ENCODE peak calls at places on chromosomes 11 and 22, in five cellular contexts. L is kidney, R is thyroid gland, U is Peyer's patch, W is mammary epithelial cell. P is an unnamed sample. For H3K9me3, the result is how much of the 10 kb centered on the place peaks cover.

GRCh38 chr11:83583953-83584352 is 297.8 kb upstream of the CCDC90B start:
- DNase-seq in L (no peak), R (no peak), U (no peak), W (peak), P (no peak)

GRCh38 chr11:115501504-115501894 is 2.7 kb downstream of the CADM1 start:
- DNase-seq in L (no peak), R (no peak), U (no peak), W (no peak), P (no peak)

GRCh38 chr22:27794244-27794643 is 7.3 kb downstream of the MN1 start:
- DNase-seq in L (peak), R (no peak), U (no peak), W (no peak), P (no peak)

GRCh38 chr11:34235189-34235588 is 122.6 kb downstream of the ABTB2 start:
- DNase-seq in L (no peak), R (no peak), U (no peak), W (no peak), P (no peak)

GRCh38 chr11:82703796-82704195 is 29.9 kb downstream of the FAM181B start:
- DNase-seq in L (no peak), R (no peak), U (no peak), W (peak), P (no peak)

GRCh38 chr11:134224710-134225662 is 515 bp downstream of the VPS26B start:
- DNase-seq in L (peak), R (peak), U (peak), W (peak), P (peak)

GRCh38 chr11:76637491-76638266 is 32.9 kb downstream of the LRRC32 start:
- DNase-seq in L (peak), R (no peak), U (peak), W (no peak), P (no peak)

GRCh38 chr22:50247748-50248147 is 2.9 kb upstream of the TUBGCP6 start:
- DNase-seq in L (peak), R (no peak), U (peak), W (no peak), P (peak)

GRCh38 chr11:44788536-44789227 is 61.9 kb downstream of the TSPAN18 start:
- DNase-seq in L (no peak), R (no peak), U (no peak), W (no peak), P (no peak)

GRCh38 chr11:69531717-69532088 is 50.2 kb downstream of the LINC01488 start:
- DNase-seq in L (no peak), R (no peak), U (no peak), W (no peak), P (no peak)

GRCh38 chr11:120344302-120345004 is 8.2 kb downstream of the ARHGEF12 start:
- DNase-seq in L (no peak), R (no peak), U (peak), W (peak), P (peak)

DNA sequence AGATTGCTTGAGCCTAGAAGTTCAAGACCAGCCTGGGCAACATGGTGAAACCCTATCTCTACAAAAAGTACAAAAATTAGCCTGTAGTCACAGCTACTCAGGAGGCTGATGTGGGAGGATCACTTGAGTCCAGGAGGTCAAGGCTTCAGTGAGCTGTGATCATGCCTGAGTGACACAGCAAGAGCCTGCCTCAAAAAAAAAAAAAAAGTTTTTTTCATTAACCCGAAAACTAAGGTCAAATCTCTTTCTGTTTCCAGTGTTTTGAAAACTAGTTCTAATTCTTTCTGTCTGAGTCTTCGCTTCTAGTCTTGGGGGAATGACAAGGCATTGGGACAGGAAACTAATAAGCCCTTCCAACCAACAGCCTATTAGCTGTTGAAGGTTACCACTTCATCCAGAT is 57.6 kb downstream of the LIF start:
- DNase-seq in L (no peak), R (no peak), U (no peak), W (no peak), P (no peak)
- H3K27ac ChIP-seq in L (no peak), R (no peak), U (no peak), W (no peak), P (no peak)

DNA sequence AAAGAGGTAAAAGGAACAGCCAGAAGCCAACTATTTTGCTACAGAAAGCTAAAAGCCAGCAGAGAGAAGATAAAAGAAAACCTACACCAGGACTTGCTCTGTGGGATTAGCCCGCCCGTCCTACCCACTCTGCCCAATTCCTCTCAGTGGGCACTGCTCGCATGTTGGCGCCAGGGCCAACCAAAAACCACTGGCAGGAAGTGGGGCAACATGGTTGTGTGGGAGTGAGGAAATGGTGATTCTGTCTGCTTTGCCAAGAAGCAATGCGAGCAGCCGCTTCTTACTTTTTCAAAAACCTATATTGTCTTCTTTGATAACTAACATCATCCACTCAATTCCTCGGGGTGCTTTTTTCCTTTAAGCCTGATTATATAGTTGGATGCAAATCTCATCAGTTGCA is 14.2 kb upstream of the APOA1 start:
- DNase-seq in L (no peak), R (no peak), U (peak), W (no peak), P (no peak)
- H3K9me3 ChIP-seq in L (under half), R (under half), U (under half), W (under half), P (under half)

DNA sequence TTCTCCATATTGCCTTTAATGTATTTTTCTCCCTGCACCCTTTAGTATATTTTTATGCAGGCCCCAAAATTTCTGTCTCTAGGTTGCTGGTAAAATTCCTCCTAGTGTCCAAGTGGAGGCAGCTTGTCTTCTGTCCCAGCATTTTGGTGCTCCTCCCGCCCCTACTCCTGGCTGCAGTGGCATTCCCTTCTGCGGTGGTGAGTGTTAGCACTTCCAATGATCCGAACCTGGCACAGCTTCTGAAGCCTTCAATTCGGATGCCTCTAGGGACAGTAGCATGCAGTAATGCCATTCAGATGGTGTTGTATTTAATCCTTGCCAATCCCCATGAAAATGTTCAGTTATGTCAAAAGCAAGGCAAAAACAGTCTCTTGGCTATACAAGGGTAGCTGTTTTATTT is 5.9 kb downstream of the YWHAH start:
- DNase-seq in L (no peak), R (no peak), U (no peak), W (no peak), P (no peak)
- H3K27ac ChIP-seq in L (no peak), R (no peak), U (no peak), W (no peak), P (peak)

GRCh38 chr11:31805629-31806185 is 5.4 kb downstream of the PAX6 start:
- DNase-seq in L (no peak), R (no peak), U (no peak), W (no peak), P (no peak)
- H3K9me3 ChIP-seq in L (under half), R (under half), U (under half), W (under half), P (under half)

DNA sequence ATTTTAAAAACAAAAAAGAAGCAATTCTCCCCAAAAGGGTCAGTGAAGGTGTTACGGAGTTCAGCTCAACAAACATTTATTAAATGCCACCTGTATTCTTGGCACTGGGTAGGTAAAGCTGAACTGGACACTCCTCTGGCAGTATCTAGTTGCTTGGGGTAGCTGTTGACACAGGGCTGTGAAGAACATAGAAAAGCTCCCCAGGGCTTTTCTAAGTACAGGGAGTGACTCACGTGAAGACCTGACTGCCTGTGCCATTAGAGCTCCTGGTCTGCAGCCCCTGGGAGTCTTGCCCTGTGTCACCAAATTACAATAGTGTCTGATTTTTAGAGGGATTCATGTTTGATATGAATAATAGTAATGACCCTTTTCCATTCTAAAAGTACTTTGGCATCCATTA is 43.6 kb downstream of the COA4 start:
- DNase-seq in L (no peak), R (no peak), U (no peak), W (no peak), P (no peak)
- H3K27ac ChIP-seq in L (no peak), R (no peak), U (no peak), W (no peak), P (no peak)

DNA sequence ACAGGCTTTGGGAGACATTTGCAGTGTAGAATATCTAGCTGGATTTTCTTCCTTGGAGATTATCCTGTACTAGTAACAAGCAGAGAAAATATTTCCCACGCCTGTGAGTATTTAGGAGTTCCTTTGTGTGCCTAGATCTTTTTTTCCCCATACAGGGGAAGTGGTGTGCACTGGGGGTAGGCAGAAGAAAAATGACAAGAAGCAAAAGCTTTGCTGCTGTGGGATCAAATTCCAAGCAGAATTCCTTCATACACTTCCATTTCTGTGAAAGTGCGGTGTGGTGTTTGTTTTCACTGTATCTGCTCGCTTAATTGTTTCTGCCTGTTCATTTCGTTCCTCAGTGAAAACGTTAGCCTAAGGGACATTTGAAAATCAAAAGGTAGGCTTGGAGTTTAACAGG is 47.9 kb downstream of the BLID start:
- DNase-seq in L (no peak), R (no peak), U (no peak), W (no peak), P (no peak)
- H3K9me3 ChIP-seq in L (under half), R (under half), U (under half), W (under half), P (under half)

DNA sequence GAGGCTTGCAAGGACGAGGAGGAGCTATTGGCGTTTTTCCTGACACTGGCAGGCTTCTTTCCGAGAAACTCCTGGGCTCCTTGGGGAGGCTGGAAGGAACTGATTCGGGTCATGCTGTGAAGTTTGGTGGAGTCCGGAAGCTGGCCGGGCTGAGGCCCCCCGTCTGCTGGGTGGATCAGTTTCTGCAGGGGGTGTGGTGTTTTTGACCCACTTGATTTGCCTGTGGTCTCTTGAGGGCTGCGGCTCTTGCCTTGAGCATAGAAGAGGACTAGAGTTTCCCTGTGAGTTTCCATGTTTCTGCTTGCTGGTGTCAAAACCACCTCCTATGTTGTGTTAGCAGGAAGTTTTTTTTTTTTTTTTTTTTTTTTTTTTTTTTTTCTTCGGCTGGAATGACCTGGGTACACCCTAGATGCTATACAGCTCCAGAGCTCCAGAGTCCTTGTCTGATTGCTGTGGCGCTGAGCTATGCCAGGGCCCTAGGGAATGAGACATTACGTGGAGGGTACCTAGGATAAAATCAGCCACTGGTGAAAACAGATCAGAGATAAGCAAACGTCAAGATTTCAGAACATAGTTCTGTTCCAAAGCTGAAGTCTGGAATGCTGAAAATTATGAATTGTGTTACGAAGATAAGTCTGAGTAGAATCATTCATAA is 728 bp downstream of the TBC1D22A start:
- DNase-seq in L (peak), R (no peak), U (peak), W (no peak), P (no peak)
- H3K27ac ChIP-seq in L (peak), R (peak), U (peak), W (peak), P (peak)

P was measured in colonic mucosa.